ENCODE peak calls at places on chromosomes 2 and 18, in nine cellular contexts. Z is HFF-Myc; S is non-pigmented ciliary epithelial cell; U is cardiac fibroblast; V is KG1; E is left cardiac atrium; L is activated CD4-positive, CD25-positive, alpha-beta regulatory T cell; F is GM20000; P is right lobe of liver. W is an unnamed sample.

GRCh38 chr2:3605013-3605961 is 10.4 kb downstream of the COLEC11 start:
- DNase-seq in Z (no peak), V (no peak), P (peak), U (no peak), E (no peak), S (no peak), L (peak), F (peak), W (peak)

GRCh38 chr2:175981546-175981945 is 20.5 kb downstream of the LNPK start:
- DNase-seq in F (no peak), E (no peak), U (no peak), V (no peak), S (no peak), Z (no peak), L (no peak), P (no peak), W (no peak)

GRCh38 chr2:53672881-53673522 is 94.6 kb upstream of the CHAC2 start:
- DNase-seq in L (no peak), E (no peak), P (no peak), V (no peak), Z (no peak), S (peak), F (no peak), U (peak), W (no peak)

GRCh38 chr2:42057159-42057901 is 9.5 kb downstream of the PKDCC start:
- DNase-seq in Z (no peak), F (no peak), V (no peak), U (no peak), E (no peak), S (no peak), L (no peak), P (no peak), W (no peak)

GRCh38 chr2:11532434-11533055 is 1.3 kb upstream of the GREB1 start:
- DNase-seq in U (peak), L (no peak), P (no peak), V (no peak), E (no peak), Z (no peak), F (no peak), S (no peak), W (no peak)

GRCh38 chr2:206443735-206444527 is 599 bp downstream of the ADAM23 start:
- DNase-seq in V (peak), F (peak), E (peak), S (no peak), Z (no peak), L (no peak), P (no peak), U (no peak), W (peak)

GRCh38 chr2:223887127-223887526 is 49.7 kb upstream of the AP1S3 start:
- DNase-seq in P (no peak), F (no peak), L (no peak), U (no peak), S (peak), E (no peak), Z (no peak), V (no peak), W (no peak)

GRCh38 chr2:47288864-47289263 is 114.1 kb upstream of the MSH2 start:
- DNase-seq in E (no peak), F (no peak), Z (no peak), S (peak), P (no peak), U (peak), L (no peak), V (no peak), W (no peak)

GRCh38 chr18:28407681-28408080 is 230.8 kb upstream of the CDH2 start:
- DNase-seq in L (no peak), S (no peak), Z (no peak), E (no peak), F (no peak), P (no peak), U (no peak), V (no peak), W (no peak)

GRCh38 chr2:214904176-214904575 is 94.7 kb upstream of the BARD1 start:
- DNase-seq in U (no peak), Z (no peak), E (no peak), S (no peak), P (no peak), L (no peak), F (no peak), V (no peak), W (no peak)

GRCh38 chr2:111157798-111158197 is 37.1 kb downstream of the BCL2L11 start:
- DNase-seq in E (no peak), L (no peak), S (no peak), P (no peak), Z (no peak), U (no peak), V (no peak), F (no peak), W (no peak)

GRCh38 chr2:169438476-169438875 is 40.8 kb upstream of the BBS5 start:
- DNase-seq in E (no peak), F (no peak), S (no peak), Z (no peak), L (no peak), U (no peak), V (no peak), P (no peak), W (peak)

GRCh38 chr2:15939556-15939853 is 845 bp upstream of the MYCN start:
- DNase-seq in S (no peak), U (no peak), F (peak), Z (no peak), V (no peak), L (no peak), P (peak), E (peak), W (no peak)

GRCh38 chr2:117832332-117832731 is 17.8 kb downstream of the DDX18 start:
- DNase-seq in U (peak), F (no peak), P (no peak), V (no peak), E (no peak), S (no peak), L (no peak), Z (no peak), W (no peak)

GRCh38 chr2:112893801-112894200 is 17.2 kb upstream of the IL37 start:
- DNase-seq in V (no peak), U (no peak), L (no peak), Z (no peak), S (no peak), E (no peak), P (no peak), F (no peak), W (no peak)

GRCh38 chr18:78873916-78874505 is 105.6 kb upstream of the SALL3 start:
- DNase-seq in L (no peak), U (no peak), V (peak), P (no peak), F (no peak), S (no peak), E (no peak), Z (no peak), W (no peak)

GRCh38 chr2:43123486-43123885 is 102.9 kb downstream of the ZFP36L2 start:
- DNase-seq in V (no peak), U (no peak), E (peak), F (no peak), L (no peak), S (no peak), P (no peak), Z (no peak), W (no peak)